ENCODE peak calls at places on chromosomes 11 and 22, in six cellular contexts. Q is choroid plexus epithelial cell; D is lower leg skin; V is CD4-positive, alpha-beta T cell; X is brain microvascular endothelial cell; T is colonic mucosa. B is an unnamed sample.

GRCh38 chr11:13030857-13031256 is 21.7 kb downstream of the RASSF10 start:
- DNase-seq in Q (no peak), D (peak), V (no peak), X (no peak), T (peak), B (peak)

GRCh38 chr11:42422094-42422493 is 889.7 kb upstream of the API5 start:
- DNase-seq in Q (no peak), D (no peak), V (no peak), X (peak), T (no peak), B (no peak)

GRCh38 chr11:67638535-67639437 is 777 bp downstream of the TBX10 start:
- DNase-seq in Q (no peak), D (no peak), V (no peak), X (no peak), T (no peak), B (no peak)

GRCh38 chr11:83070044-83070877 is 1.4 kb downstream of the RAB30 start:
- DNase-seq in Q (peak), D (no peak), V (no peak), X (peak), T (no peak), B (no peak)

GRCh38 chr11:66548041-66548440 is 1.3 kb downstream of the ACTN3 start:
- DNase-seq in Q (no peak), D (no peak), V (no peak), X (no peak), T (no peak), B (no peak)

GRCh38 chr11:15175780-15176179 is 61.1 kb downstream of the INSC start:
- DNase-seq in Q (no peak), D (no peak), V (no peak), X (no peak), T (no peak), B (no peak)

GRCh38 chr11:123509737-123510578 is 79.9 kb downstream of the GRAMD1B start:
- DNase-seq in Q (peak), D (no peak), V (no peak), X (peak), T (no peak), B (no peak)

GRCh38 chr22:35140879-35141745 is 75.2 kb downstream of the ISX start:
- DNase-seq in Q (no peak), D (no peak), V (no peak), X (no peak), T (peak), B (peak)

GRCh38 chr11:120239713-120240640 is at the start of gene POU2F3:
- DNase-seq in Q (no peak), D (no peak), V (no peak), X (no peak), T (no peak), B (peak)

DNA sequence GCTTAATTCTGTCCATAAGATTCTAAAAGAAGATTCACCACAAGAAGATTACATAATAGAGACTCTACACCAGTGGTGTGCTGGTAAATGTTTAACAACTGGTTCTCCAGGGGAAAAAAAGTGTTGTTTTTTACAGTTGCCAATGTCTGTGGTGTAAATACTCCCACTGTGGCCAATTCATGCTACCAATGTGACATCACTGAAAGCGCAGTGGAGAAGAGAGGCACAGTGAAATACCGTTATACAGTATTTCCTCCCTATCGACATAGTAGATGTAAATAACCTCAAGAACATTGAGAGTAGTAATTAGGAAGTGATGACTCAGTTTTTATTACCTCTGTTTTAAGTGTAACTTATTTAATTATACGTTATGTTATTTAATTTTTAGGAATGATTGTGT is 4.3 kb upstream of the CHRDL2 start:
- DNase-seq in Q (no peak), D (no peak), V (no peak), X (no peak), T (no peak), B (no peak)
- TF ChIP-seq CTCF in Q (no peak), D (no peak), V (no peak), X (no peak), T (no peak), B (no peak)

GRCh38 chr11:116170526-116171120 is 602.2 kb downstream of the BUD13 start:
- DNase-seq in Q (no peak), D (no peak), V (no peak), X (no peak), T (peak), B (peak)
- TF ChIP-seq CTCF in Q (no peak), D (no peak), V (no peak), X (peak), T (peak), B (no peak)

GRCh38 chr11:102932678-102933077 is 22.9 kb downstream of the MMP13 start:
- DNase-seq in Q (no peak), D (no peak), V (no peak), X (no peak), T (no peak), B (no peak)

GRCh38 chr11:102934735-102935134 is 20.8 kb downstream of the MMP13 start:
- DNase-seq in Q (no peak), D (no peak), V (no peak), X (no peak), T (no peak), B (no peak)

GRCh38 chr11:102935514-102935913 is 20.0 kb downstream of the MMP13 start:
- DNase-seq in Q (no peak), D (no peak), V (no peak), X (no peak), T (no peak), B (no peak)

GRCh38 chr11:102930451-102930850 is 25.1 kb downstream of the MMP13 start:
- DNase-seq in Q (no peak), D (no peak), V (no peak), X (no peak), T (no peak), B (no peak)

GRCh38 chr11:102933627-102934026 is 21.9 kb downstream of the MMP13 start:
- DNase-seq in Q (no peak), D (no peak), V (no peak), X (no peak), T (no peak), B (no peak)
- TF ChIP-seq CTCF in Q (no peak), D (no peak), V (no peak), X (no peak), T (no peak), B (no peak)

DNA sequence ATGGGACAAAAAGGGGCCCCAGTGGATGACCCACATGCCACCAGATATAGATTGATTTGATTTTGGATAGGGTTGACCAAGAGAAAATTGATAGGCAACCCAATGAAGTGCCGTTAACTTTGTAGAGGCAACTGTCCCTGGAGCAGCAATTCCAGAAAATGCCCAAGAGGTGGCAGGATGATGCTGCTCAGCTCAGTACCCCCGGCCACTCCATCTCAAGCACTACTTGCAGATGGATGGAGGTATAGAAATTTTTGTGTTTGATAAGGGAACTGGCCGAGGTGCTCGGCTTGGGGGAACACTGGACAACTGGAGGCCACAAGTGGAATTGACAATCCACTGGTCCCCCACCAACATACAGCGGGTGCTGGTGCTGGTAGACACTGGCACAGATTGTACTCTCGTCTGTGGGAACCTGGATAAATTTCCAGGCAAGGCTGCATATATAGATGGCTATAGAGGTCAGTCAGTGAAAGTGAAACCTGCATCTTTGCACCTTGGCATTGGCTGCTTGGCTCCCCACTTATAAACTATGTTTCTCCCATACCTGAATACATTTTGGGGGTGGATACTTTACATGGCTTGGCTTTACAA is 86.3 kb downstream of the CCDC83 start:
- DNase-seq in Q (peak), D (no peak), V (no peak), X (peak), T (peak), B (peak)
- TF ChIP-seq CTCF in Q (peak), D (no peak), V (no peak), X (peak), T (peak), B (peak)

GRCh38 chr11:121422675-121423074 is 29.4 kb upstream of the SORL1 start:
- DNase-seq in Q (no peak), D (no peak), V (no peak), X (no peak), T (no peak), B (no peak)

GRCh38 chr11:121429556-121429955 is 22.6 kb upstream of the SORL1 start:
- DNase-seq in Q (no peak), D (no peak), V (no peak), X (no peak), T (no peak), B (no peak)

GRCh38 chr11:121431820-121432526 is 20.1 kb upstream of the SORL1 start:
- DNase-seq in Q (no peak), D (no peak), V (no peak), X (no peak), T (no peak), B (no peak)

GRCh38 chr11:121425818-121426217 is 26.3 kb upstream of the SORL1 start:
- DNase-seq in Q (no peak), D (no peak), V (no peak), X (no peak), T (no peak), B (no peak)

GRCh38 chr11:121426476-121427454 is 25.3 kb upstream of the SORL1 start:
- DNase-seq in Q (no peak), D (no peak), V (peak), X (no peak), T (peak), B (peak)
- TF ChIP-seq CTCF in Q (no peak), D (no peak), V (no peak), X (no peak), T (no peak), B (no peak)

GRCh38 chr11:86122773-86123172 is 53.9 kb upstream of the PICALM start:
- DNase-seq in Q (no peak), D (no peak), V (no peak), X (no peak), T (no peak), B (no peak)
- TF ChIP-seq CTCF in Q (no peak), D (no peak), V (no peak), X (no peak), T (no peak), B (no peak)

DNA sequence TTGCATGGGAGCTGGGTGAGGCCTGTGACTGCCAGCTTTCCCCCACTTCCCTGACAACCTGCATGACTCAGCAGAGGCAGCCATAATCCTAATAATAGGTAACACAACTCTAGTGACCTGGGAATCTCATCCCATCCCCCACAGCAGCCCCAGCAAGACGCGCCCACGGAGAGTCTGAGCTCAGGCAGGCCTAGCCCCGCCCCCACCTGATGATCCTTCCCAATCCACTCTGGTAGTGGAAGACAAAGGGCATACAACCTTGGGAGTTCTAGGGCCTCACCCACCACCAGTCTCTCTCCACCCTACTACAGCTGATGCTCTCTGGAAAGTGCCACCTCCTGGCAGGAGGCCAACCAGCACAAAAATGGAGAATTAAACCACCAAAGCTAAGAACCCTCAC is 60.3 kb downstream of the CWF19L2 start:
- DNase-seq in Q (no peak), D (no peak), V (no peak), X (no peak), T (no peak), B (peak)
- TF ChIP-seq CTCF in Q (no peak), D (no peak), V (no peak), X (no peak), T (no peak), B (no peak)

GRCh38 chr11:122028561-122028960 is 87.5 kb downstream of the BLID start:
- DNase-seq in Q (no peak), D (no peak), V (no peak), X (no peak), T (no peak), B (no peak)
- TF ChIP-seq CTCF in Q (no peak), D (no peak), V (no peak), X (no peak), T (no peak), B (no peak)

GRCh38 chr11:104549019-104549418 is 349.2 kb downstream of the CASP12 start:
- DNase-seq in Q (no peak), D (no peak), V (no peak), X (no peak), T (no peak), B (no peak)

GRCh38 chr11:104546486-104546885 is 351.8 kb downstream of the CASP12 start:
- DNase-seq in Q (no peak), D (no peak), V (no peak), X (no peak), T (no peak), B (no peak)

DNA sequence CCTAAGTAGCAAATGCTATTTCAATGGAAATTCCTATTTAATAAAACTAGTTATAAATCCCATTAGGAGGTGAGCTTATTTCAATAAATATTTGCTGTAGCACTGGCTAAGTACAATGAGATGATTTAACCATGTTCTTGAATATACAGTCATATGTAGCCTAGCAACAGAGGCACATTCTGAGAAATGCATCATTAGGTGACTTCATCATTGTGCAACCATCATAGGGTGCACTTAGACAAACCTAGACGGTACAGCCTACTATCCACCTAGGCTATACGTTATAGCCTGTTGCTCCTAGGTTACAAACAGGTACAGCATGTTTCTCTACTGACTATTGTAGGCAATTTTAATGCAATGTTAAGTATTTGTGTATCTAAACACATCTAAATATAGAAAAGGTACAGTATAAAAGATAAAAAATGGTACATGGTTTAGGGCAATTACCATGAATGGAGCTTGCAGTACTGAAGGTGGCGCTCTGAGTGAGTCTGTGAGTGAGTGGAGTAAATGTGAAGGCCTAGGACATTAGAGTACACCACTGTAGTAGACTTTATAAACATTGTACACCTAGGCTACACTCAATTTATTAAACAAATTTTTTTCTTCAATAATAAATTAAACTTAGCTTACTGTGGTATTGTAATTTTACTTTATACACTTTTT is 350.1 kb downstream of the CASP12 start:
- DNase-seq in Q (peak), D (no peak), V (no peak), X (peak), T (no peak), B (no peak)
- TF ChIP-seq CTCF in Q (peak), D (no peak), V (no peak), X (no peak), T (no peak), B (no peak)

B was measured in Calu3.